ENCODE peak calls at places on chromosomes 5 and 9, in six cellular contexts. Z is omental fat pad, H is mammary epithelial cell, A is MM.1S, C is osteocyte, S is colonic mucosa. O is an unnamed sample.

GRCh38 chr5:88269222-88269771 is 652 bp upstream of the TMEM161B start:
- DNase-seq in A (peak; percentile 45), S (peak; percentile 17), Z (no peak), H (peak; percentile 54), C (no peak), O (no peak)

GRCh38 chr5:133783481-133783880 is 171.1 kb upstream of the FSTL4 start:
- DNase-seq in Z (no peak), A (no peak), C (peak; percentile 17), H (no peak), S (no peak), O (no peak)

GRCh38 chr9:21993893-21994525 is at the start of gene CDKN2A:
- DNase-seq in C (no peak), H (peak; percentile 65), Z (no peak), A (no peak), S (peak; percentile 63), O (peak; percentile 62)

GRCh38 chr5:40736103-40736875 is 19.5 kb downstream of the TTC33 start:
- DNase-seq in C (no peak), S (no peak), Z (no peak), H (peak; percentile 55), A (peak; percentile 60), O (peak; percentile 32)

GRCh38 chr5:122845253-122846050 is at the start of gene SNX24:
- DNase-seq in Z (peak; percentile 35), A (peak; percentile 90), H (peak; percentile 74), S (peak; percentile 85), C (peak; percentile 90), O (peak; percentile 85)

GRCh38 chr5:19701731-19702130 is 286.3 kb downstream of the CDH18 start:
- DNase-seq in H (no peak), Z (no peak), A (no peak), C (no peak), S (no peak), O (no peak)

GRCh38 chr5:102152906-102153787 is 142.9 kb downstream of the SLCO4C1 start:
- DNase-seq in Z (no peak), S (peak; percentile 24), C (no peak), A (peak; percentile 28), H (peak; percentile 1), O (peak; percentile 25)

GRCh38 chr9:26975728-26976707 is 19.8 kb downstream of the IFT74 start:
- DNase-seq in H (peak; percentile 22), Z (no peak), A (no peak), S (peak; percentile 46), C (no peak), O (no peak)

GRCh38 chr9:130944510-130945058 is 5.5 kb upstream of the FIBCD1 start:
- DNase-seq in C (no peak), A (no peak), S (no peak), Z (no peak), H (no peak), O (no peak)

GRCh38 chr5:132134384-132134783 is 60.8 kb downstream of the CSF2 start:
- DNase-seq in A (peak; percentile 61), C (no peak), Z (no peak), S (no peak), H (peak; percentile 73), O (no peak)

GRCh38 chr5:113271753-113272454 is 162.9 kb downstream of the TSSK1B start:
- DNase-seq in C (no peak), S (no peak), Z (no peak), H (no peak), A (no peak), O (no peak)

GRCh38 chr5:53915120-53915519 is 354.7 kb downstream of the NDUFS4 start:
- DNase-seq in Z (no peak), H (no peak), C (no peak), A (no peak), S (no peak), O (no peak)

GRCh38 chr9:4573634-4574391 is 83.5 kb downstream of the SLC1A1 start:
- DNase-seq in Z (no peak), C (no peak), S (no peak), H (no peak), A (no peak), O (no peak)

GRCh38 chr9:127177221-127177620 is 54.8 kb upstream of the ANGPTL2 start:
- DNase-seq in C (no peak), A (no peak), Z (no peak), H (no peak), S (peak; percentile 10), O (no peak)

GRCh38 chr5:140075371-140075770 is 32.3 kb upstream of the NRG2 start:
- DNase-seq in A (no peak), H (no peak), C (no peak), S (no peak), Z (no peak), O (no peak)

GRCh38 chr5:16600949-16601348 is 15.8 kb downstream of the RETREG1 start:
- DNase-seq in Z (no peak), H (no peak), C (no peak), A (no peak), S (no peak), O (no peak)

GRCh38 chr5:68239485-68239884 is 23.9 kb downstream of the PIK3R1 start:
- DNase-seq in S (peak; percentile 70), C (no peak), H (peak; percentile 76), Z (no peak), A (no peak), O (peak; percentile 54)

GRCh38 chr5:67181648-67182218 is 14.9 kb downstream of the CD180 start:
- DNase-seq in C (no peak), H (no peak), A (no peak), S (no peak), Z (no peak), O (no peak)

GRCh38 chr5:158942217-158942616 is 157.5 kb downstream of the EBF1 start:
- DNase-seq in S (no peak), Z (no peak), H (no peak), C (no peak), A (no peak), O (no peak)

GRCh38 chr5:109218767-109219166 is 191.0 kb downstream of the PJA2 start:
- DNase-seq in S (no peak), H (no peak), Z (no peak), C (no peak), A (no peak), O (no peak)

GRCh38 chr5:88732181-88732633 is 150.8 kb downstream of the MEF2C start:
- DNase-seq in A (peak; percentile 24), C (no peak), H (no peak), Z (no peak), S (no peak), O (peak; percentile 31)

GRCh38 chr5:149135536-149136201 is 5.6 kb upstream of the ABLIM3 start:
- DNase-seq in S (no peak), C (no peak), H (peak; percentile 60), Z (no peak), A (no peak), O (no peak)

GRCh38 chr9:124462739-124463138 is 12.5 kb downstream of the ADGRD2 start:
- DNase-seq in A (no peak), H (no peak), S (no peak), Z (no peak), C (no peak), O (no peak)

GRCh38 chr9:20872340-20872977 is 159.0 kb downstream of the HACD4 start:
- DNase-seq in H (peak; percentile 42), C (no peak), Z (no peak), S (no peak), A (no peak), O (no peak)

GRCh38 chr9:129023036-129023907 is 4.9 kb downstream of the SH3GLB2 start:
- DNase-seq in Z (no peak), A (no peak), H (peak; percentile 32), C (peak; percentile 88), S (peak; percentile 36), O (no peak)

GRCh38 chr5:133519191-133519590 is 93.2 kb downstream of the FSTL4 start:
- DNase-seq in C (peak; percentile 46), H (no peak), S (no peak), Z (no peak), A (no peak), O (no peak)

GRCh38 chr9:124790301-124790700 is 13.4 kb downstream of the OLFML2A start:
- DNase-seq in S (no peak), Z (no peak), A (no peak), C (no peak), H (no peak), O (no peak)

GRCh38 chr5:149719666-149720065 is 10.4 kb upstream of the PPARGC1B start:
- DNase-seq in C (no peak), S (peak; percentile 48), A (no peak), H (peak; percentile 82), Z (no peak), O (no peak)

GRCh38 chr5:96675882-96676281 is 13.7 kb downstream of the CAST start:
- DNase-seq in C (no peak), H (no peak), S (no peak), A (no peak), Z (no peak), O (no peak)

GRCh38 chr5:27906911-27907590 is 868.7 kb upstream of the CDH9 start:
- DNase-seq in H (peak; percentile 72), C (no peak), S (no peak), Z (no peak), A (no peak), O (no peak)

GRCh38 chr9:132733133-132733815 is 63.0 kb downstream of the GTF3C4 start:
- DNase-seq in Z (no peak), C (no peak), H (no peak), S (no peak), A (no peak), O (no peak)

GRCh38 chr9:36866840-36867239 is 167.2 kb downstream of the PAX5 start:
- DNase-seq in Z (no peak), H (no peak), S (no peak), A (no peak), C (no peak), O (no peak)
- TF ChIP-seq CTCF in Z (no peak), H (no peak), S (no peak), A (no peak), C (no peak), O (no peak)

GRCh38 chr9:133876144-133876543 is 116.0 kb downstream of the VAV2 start:
- DNase-seq in Z (no peak), C (no peak), A (no peak), H (no peak), S (peak; percentile 33), O (no peak)
- TF ChIP-seq CTCF in Z (no peak), C (peak; percentile 26), A (peak; percentile 35), H (peak; percentile 27), S (no peak), O (no peak)

GRCh38 chr5:135741040-135741439 is 93.4 kb upstream of the SLC25A48 start:
- DNase-seq in H (no peak), S (peak; percentile 6), A (no peak), Z (no peak), C (peak; percentile 10), O (no peak)
- TF ChIP-seq CTCF in H (no peak), S (no peak), A (peak; percentile 11), Z (no peak), C (no peak), O (no peak)

GRCh38 chr9:69918317-69918716 is 97.7 kb downstream of the CFAP95 start:
- DNase-seq in A (no peak), H (no peak), S (no peak), C (no peak), Z (no peak), O (no peak)

GRCh38 chr9:69922646-69923045 is 102.0 kb downstream of the CFAP95 start:
- DNase-seq in S (no peak), Z (no peak), H (no peak), A (no peak), C (no peak), O (no peak)

GRCh38 chr9:69925452-69925851 is 104.8 kb downstream of the CFAP95 start:
- DNase-seq in S (no peak), C (no peak), A (no peak), Z (no peak), H (no peak), O (no peak)

GRCh38 chr9:69919461-69920061 is 98.9 kb downstream of the CFAP95 start:
- DNase-seq in H (peak; percentile 45), C (no peak), Z (no peak), A (peak; percentile 75), S (no peak), O (peak; percentile 59)

GRCh38 chr9:69923972-69924371 is 103.4 kb downstream of the CFAP95 start:
- DNase-seq in Z (no peak), S (no peak), C (no peak), A (no peak), H (no peak), O (no peak)
- TF ChIP-seq CTCF in Z (no peak), S (no peak), C (no peak), A (no peak), H (no peak), O (no peak)